ENCODE peak calls at places on chromosomes 2 and 18, in ten cellular contexts. Q, D, S, T, I, G, P, J, O and M are unnamed samples.
A peak's percentile ranks its signal among the peaks of the same experiment; 100 is the strongest.

GRCh38 chr2:177334940-177335543 is 57.5 kb upstream of the AGPS start:
- DNase-seq in Q (peak; percentile 41), D (peak; percentile 14), S (no peak), T (peak; percentile 76), I (peak; percentile 25), G (peak; percentile 23), P (peak; percentile 32), J (no peak), O (peak; percentile 72), M (no peak)

GRCh38 chr18:35378206-35378795 is 1.2 kb upstream of the ZNF396 start:
- DNase-seq in Q (no peak), D (no peak), S (no peak), T (peak; percentile 18), I (no peak), G (no peak), P (no peak), J (no peak), O (no peak), M (no peak)

GRCh38 chr18:55323051-55323994 is 264.7 kb downstream of the TCF4 start:
- DNase-seq in Q (no peak), D (no peak), S (no peak), T (peak; percentile 53), I (no peak), G (no peak), P (no peak), J (no peak), O (no peak), M (no peak)

GRCh38 chr18:32308493-32309120 is 118.8 kb downstream of the MEP1B start:
- DNase-seq in Q (peak; percentile 51), D (no peak), S (no peak), T (peak; percentile 7), I (peak; percentile 5), G (peak; percentile 36), P (no peak), J (no peak), O (peak; percentile 71), M (no peak)

GRCh38 chr2:37506407-37507068 is 162.1 kb downstream of the QPCT start:
- DNase-seq in Q (no peak), D (no peak), S (no peak), T (no peak), I (no peak), G (no peak), P (no peak), J (no peak), O (no peak), M (no peak)

GRCh38 chr2:217279571-217279970 is 419.7 kb upstream of the TNP1 start:
- DNase-seq in Q (no peak), D (no peak), S (no peak), T (peak; percentile 92), I (peak; percentile 44), G (no peak), P (no peak), J (no peak), O (peak; percentile 31), M (no peak)

GRCh38 chr18:32157580-32157979 is 32.3 kb upstream of the MEP1B start:
- DNase-seq in Q (no peak), D (no peak), S (no peak), T (no peak), I (no peak), G (no peak), P (no peak), J (no peak), O (no peak), M (no peak)

GRCh38 chr18:59502899-59503245 is 143.8 kb upstream of the LMAN1 start:
- DNase-seq in Q (no peak), D (no peak), S (no peak), T (no peak), I (no peak), G (no peak), P (no peak), J (no peak), O (no peak), M (no peak)

GRCh38 chr2:44949329-44950151 is 8.0 kb downstream of the SIX3 start:
- DNase-seq in Q (no peak), D (no peak), S (no peak), T (no peak), I (no peak), G (no peak), P (no peak), J (peak; percentile 86), O (no peak), M (no peak)

GRCh38 chr2:54084600-54084999 is 30.8 kb upstream of the ACYP2 start:
- DNase-seq in Q (no peak), D (no peak), S (no peak), T (peak; percentile 52), I (no peak), G (no peak), P (no peak), J (no peak), O (peak; percentile 23), M (no peak)

GRCh38 chr2:1366546-1367134 is 46.6 kb upstream of the TPO start:
- DNase-seq in Q (peak; percentile 20), D (no peak), S (no peak), T (no peak), I (no peak), G (no peak), P (peak; percentile 15), J (no peak), O (no peak), M (no peak)

GRCh38 chr2:201362396-201362795 is 5.3 kb upstream of the FLACC1 start:
- DNase-seq in Q (no peak), D (no peak), S (no peak), T (peak; percentile 37), I (no peak), G (no peak), P (no peak), J (no peak), O (no peak), M (no peak)

GRCh38 chr18:58615150-58616132 is 13.4 kb downstream of the ALPK2 start:
- DNase-seq in Q (no peak), D (peak; percentile 56), S (peak; percentile 26), T (peak; percentile 52), I (no peak), G (no peak), P (peak; percentile 89), J (no peak), O (no peak), M (peak; percentile 71)

GRCh38 chr2:140504596-140504995 is 1626.2 kb downstream of the LRP1B start:
- DNase-seq in Q (no peak), D (no peak), S (no peak), T (peak; percentile 52), I (no peak), G (no peak), P (no peak), J (no peak), O (no peak), M (no peak)

GRCh38 chr2:54024576-54024975 is 53.8 kb upstream of the PSME4 start:
- DNase-seq in Q (no peak), D (no peak), S (no peak), T (no peak), I (no peak), G (no peak), P (no peak), J (no peak), O (no peak), M (no peak)

GRCh38 chr2:104703669-104704068 is 150.2 kb upstream of the POU3F3 start:
- DNase-seq in Q (no peak), D (no peak), S (no peak), T (no peak), I (no peak), G (no peak), P (no peak), J (no peak), O (no peak), M (no peak)

GRCh38 chr2:197433770-197434438 is 924 bp downstream of the SF3B1 start:
- DNase-seq in Q (no peak), D (no peak), S (no peak), T (peak; percentile 25), I (no peak), G (no peak), P (no peak), J (no peak), O (peak; percentile 26), M (no peak)

GRCh38 chr18:7633171-7633570 is 66.1 kb downstream of the PTPRM start:
- DNase-seq in Q (no peak), D (no peak), S (no peak), T (no peak), I (no peak), G (no peak), P (no peak), J (no peak), O (no peak), M (no peak)

GRCh38 chr2:85540131-85540587 is 1.2 kb downstream of the MAT2A start:
- DNase-seq in Q (no peak), D (no peak), S (no peak), T (peak; percentile 41), I (no peak), G (no peak), P (no peak), J (no peak), O (peak; percentile 39), M (no peak)

GRCh38 chr18:58996131-58996632 is 131.5 kb downstream of the ZNF532 start:
- DNase-seq in Q (no peak), D (no peak), S (no peak), T (peak; percentile 91), I (no peak), G (no peak), P (no peak), J (no peak), O (no peak), M (no peak)